ENCODE peak calls at places on chromosomes 2 and 18, in four cellular contexts. E, R, H and S are unnamed samples.

GRCh38 chr2:144547512-144547911 is 27.6 kb upstream of the ZEB2 start:
- DNase-seq in H (no peak), R (no peak), E (no peak), S (no peak)

GRCh38 chr2:10753156-10753555 is 31.7 kb downstream of the ATP6V1C2 start:
- DNase-seq in R (no peak), H (no peak), E (no peak), S (no peak)

GRCh38 chr2:226882606-226883005 is 46.8 kb downstream of the RHBDD1 start:
- DNase-seq in E (no peak), R (no peak), H (no peak), S (no peak)

GRCh38 chr2:68320118-68320641 is 431 bp upstream of the CNRIP1 start:
- DNase-seq in H (no peak), E (no peak), R (no peak), S (no peak)

GRCh38 chr2:62287895-62288589 is 92.1 kb downstream of the B3GNT2 start:
- DNase-seq in R (no peak), H (no peak), E (no peak), S (peak)

GRCh38 chr18:60951091-60951490 is 382.1 kb upstream of the CDH20 start:
- DNase-seq in H (no peak), R (no peak), E (no peak), S (no peak)

GRCh38 chr18:54558609-54559585 is 32.1 kb upstream of the DYNAP start:
- DNase-seq in E (no peak), R (no peak), H (no peak), S (no peak)

GRCh38 chr2:84319566-84319965 is 139.5 kb downstream of the SUCLG1 start:
- DNase-seq in E (no peak), H (no peak), R (no peak), S (no peak)

GRCh38 chr2:237280235-237280634 is 133.7 kb downstream of the COL6A3 start:
- DNase-seq in E (no peak), R (no peak), H (no peak), S (no peak)

GRCh38 chr2:132910432-132910831 is 240.4 kb upstream of the LYPD1 start:
- DNase-seq in E (no peak), H (no peak), R (no peak), S (no peak)

GRCh38 chr18:62460851-62461300 is 61.9 kb upstream of the ZCCHC2 start:
- DNase-seq in H (no peak), R (no peak), E (no peak), S (no peak)

GRCh38 chr2:29615841-29616240 is 305.5 kb downstream of the ALK start:
- DNase-seq in H (no peak), R (no peak), E (no peak), S (no peak)

GRCh38 chr18:29741481-29741880 is 1301.1 kb downstream of the DSC3 start:
- DNase-seq in H (no peak), E (no peak), R (no peak), S (no peak)

GRCh38 chr2:1413156-1413690 is at the start of gene TPO:
- DNase-seq in H (no peak), E (no peak), R (no peak), S (no peak)

GRCh38 chr18:24544141-24544498 is 83.7 kb downstream of the HRH4 start:
- DNase-seq in E (no peak), H (no peak), R (no peak), S (no peak)

GRCh38 chr18:9508446-9509025 is 33.2 kb downstream of the RALBP1 start:
- DNase-seq in R (no peak), H (no peak), E (no peak), S (no peak)

GRCh38 chr2:72993585-72994280 is 76.4 kb downstream of the EMX1 start:
- DNase-seq in R (no peak), E (no peak), H (peak), S (no peak)

GRCh38 chr2:190528521-190529001 is 6.0 kb downstream of the NEMP2 start:
- DNase-seq in E (no peak), H (no peak), R (no peak), S (no peak)

GRCh38 chr18:13530879-13531387 is 195.4 kb downstream of the FAM210A start:
- DNase-seq in E (peak), H (no peak), R (no peak), S (peak)

GRCh38 chr2:148887349-148888002 is 12.4 kb downstream of the KIF5C start:
- DNase-seq in R (no peak), H (no peak), E (no peak), S (no peak)

GRCh38 chr2:150135223-150135883 is 352.1 kb downstream of the RND3 start:
- DNase-seq in R (no peak), E (no peak), H (no peak), S (no peak)

GRCh38 chr2:48532824-48533223 is 2.9 kb downstream of the STON1 start:
- DNase-seq in R (no peak), E (no peak), H (no peak), S (no peak)

GRCh38 chr2:158266106-158266505 is 164.4 kb downstream of the UPP2 start:
- DNase-seq in E (no peak), H (no peak), R (no peak), S (no peak)

GRCh38 chr2:97663626-97663961 is 250 bp downstream of the ACTR1B start:
- DNase-seq in R (no peak), H (no peak), E (no peak), S (no peak)

GRCh38 chr2:97662386-97662894 is 1.4 kb downstream of the ACTR1B start:
- DNase-seq in R (no peak), E (no peak), H (peak), S (no peak)

GRCh38 chr2:97662895-97663625 is 784 bp downstream of the ACTR1B start:
- DNase-seq in H (peak), E (peak), R (no peak), S (peak)

GRCh38 chr2:97660775-97661417 is 2.9 kb downstream of the ACTR1B start:
- DNase-seq in H (peak), R (no peak), E (no peak), S (no peak)

DNA sequence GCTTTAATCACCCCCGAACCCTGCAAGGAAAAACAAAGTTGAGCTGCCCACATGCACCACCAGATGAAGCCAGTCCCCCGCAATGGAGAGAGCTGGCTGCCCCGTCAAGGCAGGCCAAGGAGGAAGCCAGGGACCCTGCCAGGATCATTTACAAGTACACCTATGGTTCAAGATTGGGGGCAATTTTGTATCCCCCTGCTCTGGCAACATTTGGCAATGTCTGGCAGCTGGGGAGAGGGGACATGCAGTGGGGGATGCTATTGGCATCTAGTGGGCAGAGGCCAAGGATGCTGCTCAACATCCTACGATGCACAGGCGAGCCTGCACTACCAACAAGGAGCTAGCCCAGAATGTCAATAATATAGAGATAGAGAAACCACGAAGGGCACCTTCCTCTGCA is 1.9 kb downstream of the ACTR1B start:
- DNase-seq in R (no peak), H (peak), E (no peak), S (no peak)
- H3K4me3 ChIP-seq in R (no peak), H (peak), E (no peak), S (no peak)

GRCh38 chr2:163664610-163665009 is 71.2 kb downstream of the FIGN start:
- DNase-seq in E (no peak), R (no peak), H (no peak), S (no peak)

GRCh38 chr2:163667064-163667887 is 68.5 kb downstream of the FIGN start:
- DNase-seq in E (no peak), R (no peak), H (no peak), S (no peak)

GRCh38 chr2:163662141-163662780 is 73.5 kb downstream of the FIGN start:
- DNase-seq in R (no peak), E (no peak), H (no peak), S (no peak)

GRCh38 chr2:163665817-163666216 is 70.0 kb downstream of the FIGN start:
- DNase-seq in E (no peak), R (no peak), H (no peak), S (no peak)

DNA sequence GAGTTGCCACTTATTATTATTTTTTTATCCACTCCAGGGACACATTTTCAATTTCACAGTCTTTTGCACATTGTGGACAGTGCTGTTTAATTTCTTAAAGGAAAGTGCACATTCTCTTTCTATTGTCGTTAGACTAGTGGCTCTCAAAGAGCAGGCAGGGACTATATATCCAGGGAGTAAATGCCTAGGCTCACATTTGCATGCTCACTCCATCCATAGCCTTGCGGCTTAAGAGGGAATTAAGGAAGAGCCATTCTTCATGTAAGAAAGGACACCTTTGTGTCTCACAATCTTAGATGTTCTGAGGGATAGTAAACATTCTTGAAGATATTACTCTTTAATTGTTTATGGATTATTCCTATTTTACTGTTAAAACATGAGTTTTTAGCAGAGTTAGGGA is 70.8 kb downstream of the FIGN start:
- DNase-seq in H (no peak), R (no peak), E (no peak), S (no peak)
- TF ChIP-seq POLR2A in H (no peak), R (no peak), E (no peak), S (no peak)

DNA sequence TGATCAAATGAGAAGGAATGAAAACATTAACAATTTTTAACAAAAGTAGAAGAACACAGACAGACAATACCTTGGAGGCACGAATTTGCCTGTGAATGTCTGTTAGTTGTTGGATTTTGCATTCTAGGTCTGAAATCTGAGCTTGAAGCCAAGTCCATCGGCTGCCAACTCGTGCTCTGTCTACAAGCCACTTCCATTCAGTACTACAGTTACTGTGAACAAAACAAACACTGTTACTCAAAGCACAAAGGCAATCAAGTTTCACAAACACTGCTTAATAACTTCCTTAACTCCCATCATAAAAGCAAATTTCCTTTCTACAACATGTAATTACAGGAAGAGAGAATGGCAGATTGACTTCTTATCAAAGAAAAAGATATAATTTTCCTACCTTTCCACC is 42.2 kb downstream of the KANSL1L start:
- DNase-seq in E (no peak), R (no peak), H (no peak), S (no peak)
- TF ChIP-seq CTCF in E (no peak), R (no peak), H (no peak), S (no peak)

DNA sequence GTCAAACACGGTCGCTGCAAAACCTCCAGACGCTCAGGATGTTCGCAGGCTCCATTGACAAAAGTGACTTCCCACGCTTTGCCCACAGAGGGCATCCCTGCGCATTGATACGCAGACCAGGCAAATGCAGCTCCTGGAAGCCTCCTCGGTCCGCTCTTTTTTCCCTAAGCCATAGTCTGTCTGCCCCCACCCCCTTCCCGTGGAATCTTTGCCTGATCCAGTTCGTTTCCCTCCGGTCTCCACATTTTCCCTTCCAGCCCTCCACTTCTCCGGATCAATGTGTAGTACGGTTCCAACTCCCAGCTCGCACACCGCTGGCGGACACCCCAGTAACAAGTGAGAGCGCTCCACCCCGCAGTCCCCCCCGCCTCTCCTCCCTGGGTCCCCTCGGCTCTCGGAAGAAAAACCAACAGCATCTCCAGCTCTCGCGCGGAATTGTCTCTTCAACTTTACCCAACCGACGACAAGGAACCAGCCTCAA is at the start of gene DCC:
- DNase-seq in R (no peak), H (no peak), E (peak), S (no peak)
- H3K4me3 ChIP-seq in R (no peak), H (no peak), E (no peak), S (no peak)

DNA sequence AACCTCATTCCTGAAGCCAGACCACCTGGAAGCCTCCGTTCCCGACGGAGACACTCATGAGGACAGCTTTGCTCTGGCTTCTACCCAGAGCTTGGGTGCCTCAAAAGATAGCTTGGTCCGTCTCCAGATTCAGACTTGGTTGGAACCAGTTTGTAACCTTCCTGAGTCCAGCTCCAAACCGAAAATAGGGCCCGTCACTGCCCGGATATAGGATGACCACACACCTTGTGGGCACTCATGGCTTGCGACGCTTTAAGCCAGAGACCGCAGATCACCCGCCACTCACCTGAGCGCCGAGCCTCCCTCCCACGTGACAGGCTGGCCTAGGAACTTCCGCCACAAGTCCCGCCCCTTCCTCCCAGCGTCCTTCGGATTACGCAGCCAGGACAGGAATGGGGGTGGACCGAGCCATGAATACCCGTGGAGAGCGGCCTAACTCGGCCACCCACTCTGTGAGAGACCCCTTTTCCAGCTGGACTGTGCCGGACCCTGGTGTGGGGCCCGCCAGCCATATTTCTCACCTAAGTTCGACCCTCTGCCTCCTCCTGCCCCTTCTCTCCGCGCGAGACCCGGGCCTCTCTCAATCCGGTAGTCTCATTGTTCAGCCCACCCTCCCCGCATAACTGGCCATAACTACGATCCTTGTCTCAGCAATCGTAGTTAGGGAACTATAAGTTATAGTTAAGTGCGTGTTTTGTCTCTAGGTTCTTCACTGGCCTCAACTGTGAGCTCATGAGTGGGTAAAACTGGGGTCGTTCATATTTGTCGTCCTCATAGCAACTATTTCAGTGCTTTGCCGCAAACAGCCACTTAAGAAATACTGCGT is at the start of gene MPV17:
- DNase-seq in E (peak), H (peak), R (peak), S (peak)
- TF ChIP-seq POLR2A in E (peak), H (peak), R (peak), S (peak)